ENCODE peak calls at places on chromosomes 3 and 15, in seven cellular contexts. I is tibial artery; Y is IMR-90; R is suprapubic skin; L is NT2/D1; S is CD8-positive, alpha-beta T cell; D is breast epithelium. H is an unnamed sample.

GRCh38 chr3:138479355-138479964 is 45.0 kb downstream of the ESYT3 start:
- DNase-seq in I (no peak), Y (peak; percentile 46), R (no peak), L (peak; percentile 56), S (no peak), D (no peak), H (no peak)

GRCh38 chr15:49693491-49693890 is 72.6 kb downstream of the DTWD1 start:
- DNase-seq in I (no peak), Y (peak; percentile 33), R (no peak), L (no peak), S (no peak), D (no peak), H (no peak)

GRCh38 chr3:133955892-133956291 is 60.2 kb upstream of the RAB6B start:
- DNase-seq in I (no peak), Y (no peak), R (no peak), L (no peak), S (no peak), D (no peak), H (no peak)

GRCh38 chr3:120646771-120647449 is 35.1 kb downstream of the HGD start:
- DNase-seq in I (no peak), Y (no peak), R (no peak), L (no peak), S (no peak), D (no peak), H (no peak)

GRCh38 chr15:66897971-66898370 is 167.4 kb upstream of the SMAD3 start:
- DNase-seq in I (no peak), Y (no peak), R (peak; percentile 28), L (no peak), S (no peak), D (no peak), H (no peak)

GRCh38 chr15:52421029-52421428 is 107.7 kb downstream of the MYO5A start:
- DNase-seq in I (no peak), Y (no peak), R (no peak), L (no peak), S (no peak), D (no peak), H (no peak)

GRCh38 chr15:99634576-99634975 is 68.8 kb downstream of the MEF2A start:
- DNase-seq in I (no peak), Y (no peak), R (no peak), L (no peak), S (no peak), D (no peak), H (no peak)

GRCh38 chr3:71425491-71426071 is 157.9 kb downstream of the FOXP1 start:
- DNase-seq in I (no peak), Y (peak; percentile 92), R (no peak), L (no peak), S (no peak), D (no peak), H (no peak)

GRCh38 chr3:69099576-69099975 is 14.8 kb downstream of the ARL6IP5 start:
- DNase-seq in I (no peak), Y (no peak), R (no peak), L (no peak), S (no peak), D (no peak), H (no peak)

GRCh38 chr3:120460862-120461261 is 10.1 kb upstream of the FSTL1 start:
- DNase-seq in I (no peak), Y (no peak), R (no peak), L (no peak), S (no peak), D (no peak), H (no peak)

GRCh38 chr3:138569090-138569489 is 25.0 kb downstream of the CEP70 start:
- DNase-seq in I (no peak), Y (peak; percentile 57), R (no peak), L (no peak), S (no peak), D (no peak), H (no peak)

GRCh38 chr3:143280984-143281383 is 161.4 kb downstream of the CHST2 start:
- DNase-seq in I (no peak), Y (no peak), R (no peak), L (no peak), S (no peak), D (no peak), H (no peak)

GRCh38 chr3:53255360-53255774 is 455 bp downstream of the TKT start:
- DNase-seq in I (no peak), Y (no peak), R (no peak), L (no peak), S (no peak), D (no peak), H (no peak)

GRCh38 chr3:53256704-53257055 is 858 bp upstream of the TKT start:
- DNase-seq in I (no peak), Y (no peak), R (no peak), L (no peak), S (no peak), D (no peak), H (no peak)

GRCh38 chr3:53254810-53255359 is 937 bp downstream of the TKT start:
- DNase-seq in I (peak; percentile 70), Y (peak; percentile 47), R (no peak), L (no peak), S (peak; percentile 18), D (peak; percentile 65), H (peak; percentile 13)

GRCh38 chr3:53257465-53257864 is 1.6 kb upstream of the TKT start:
- DNase-seq in I (no peak), Y (no peak), R (no peak), L (no peak), S (no peak), D (no peak), H (no peak)

DNA sequence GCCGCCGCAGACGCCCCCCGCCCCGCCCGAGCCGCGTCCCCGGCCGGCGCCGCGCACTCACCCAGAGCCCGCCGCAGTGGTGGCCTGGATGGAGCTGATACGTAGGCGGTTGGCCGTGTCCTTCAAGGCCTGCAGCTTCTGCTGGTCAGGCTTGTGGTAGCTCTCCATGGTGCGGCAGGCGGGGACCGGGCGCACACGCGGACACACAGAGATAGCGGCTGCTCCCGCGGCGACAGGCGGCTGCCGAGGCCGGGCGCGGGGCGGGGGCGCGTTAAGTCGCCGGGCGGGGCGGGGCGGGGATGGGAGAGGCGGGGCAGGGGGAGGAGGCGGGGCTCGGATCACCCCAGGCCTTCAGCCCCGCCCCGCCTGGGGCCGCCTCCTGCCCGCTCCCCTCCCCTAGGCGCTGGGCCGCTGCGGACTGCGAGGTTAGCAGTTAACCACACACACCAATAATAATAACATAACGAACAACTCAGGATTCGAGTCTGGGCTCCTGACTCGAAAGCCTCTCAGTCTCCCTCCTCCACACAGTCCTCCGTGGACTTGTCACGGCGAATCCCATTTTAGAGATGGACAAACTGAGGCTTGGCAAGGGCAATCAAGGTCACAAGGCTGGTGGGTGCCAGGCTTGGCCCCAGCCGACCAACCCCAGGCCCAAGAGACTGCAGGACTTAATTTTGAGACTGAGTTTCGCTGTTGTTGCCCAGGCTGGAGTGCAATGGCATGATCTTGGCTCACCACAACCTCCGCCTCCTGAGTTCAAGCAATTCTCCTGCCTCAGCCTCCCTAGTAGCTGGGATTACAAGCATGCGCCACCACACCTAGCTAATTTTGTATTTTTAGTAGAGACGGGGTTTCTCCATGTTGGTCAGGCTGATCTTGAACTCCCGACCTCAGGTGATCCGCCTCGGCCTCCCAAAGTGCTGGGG is at the start of gene TKT:
- DNase-seq in I (peak; percentile 85), Y (peak; percentile 87), R (peak; percentile 91), L (peak; percentile 78), S (peak; percentile 50), D (peak; percentile 71), H (peak; percentile 82)
- H3K9me3 ChIP-seq in I (no peaks in the 10 kb centered on the region), Y (no peaks in the 10 kb centered on the region), R (no peaks in the 10 kb centered on the region), L (no peaks in the 10 kb centered on the region), S (no peaks in the 10 kb centered on the region), D (no peaks in the 10 kb centered on the region), H (no peaks in the 10 kb centered on the region)

GRCh38 chr3:44721231-44722102 is 8.0 kb upstream of the ZNF501 start:
- DNase-seq in I (no peak), Y (peak; percentile 6), R (no peak), L (no peak), S (no peak), D (no peak), H (no peak)
- H3K9me3 ChIP-seq in I (peaks cover 93% of the 10 kb centered on the region), Y (peaks cover 79% of the 10 kb centered on the region), R (peaks cover 64% of the 10 kb centered on the region), L (peaks cover 97% of the 10 kb centered on the region), S (peaks cover 62% of the 10 kb centered on the region), D (peaks cover 99% of the 10 kb centered on the region), H (peaks cover 51% of the 10 kb centered on the region)

DNA sequence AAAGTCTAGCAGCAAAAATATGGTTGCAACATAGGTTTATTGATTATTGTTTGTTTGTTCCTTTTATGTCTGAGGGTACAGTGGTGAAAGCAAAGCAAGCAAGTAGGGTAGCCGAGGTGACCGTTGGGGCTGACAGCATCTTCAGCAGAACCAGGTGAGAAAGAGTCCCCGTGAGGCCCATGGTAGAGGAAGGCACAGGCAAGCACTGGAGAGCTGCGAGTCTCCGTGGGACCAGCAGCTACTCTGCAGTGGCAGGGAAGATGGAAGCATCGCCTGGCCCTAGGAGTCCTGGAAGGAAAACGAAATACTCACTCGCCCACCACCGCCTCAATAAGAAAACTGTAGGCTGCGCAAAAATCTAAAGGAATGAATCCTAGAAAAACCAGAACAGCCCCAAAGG is 25.3 kb upstream of the GABRA5 start:
- DNase-seq in I (no peak), Y (no peak), R (no peak), L (no peak), S (no peak), D (no peak), H (no peak)
- H3K9me3 ChIP-seq in I (peaks cover 7% of the 10 kb centered on the region), Y (peaks cover 5% of the 10 kb centered on the region), R (peaks cover 13% of the 10 kb centered on the region), L (peaks cover 23% of the 10 kb centered on the region), S (no peaks in the 10 kb centered on the region), D (peaks cover 7% of the 10 kb centered on the region), H (no peaks in the 10 kb centered on the region)

DNA sequence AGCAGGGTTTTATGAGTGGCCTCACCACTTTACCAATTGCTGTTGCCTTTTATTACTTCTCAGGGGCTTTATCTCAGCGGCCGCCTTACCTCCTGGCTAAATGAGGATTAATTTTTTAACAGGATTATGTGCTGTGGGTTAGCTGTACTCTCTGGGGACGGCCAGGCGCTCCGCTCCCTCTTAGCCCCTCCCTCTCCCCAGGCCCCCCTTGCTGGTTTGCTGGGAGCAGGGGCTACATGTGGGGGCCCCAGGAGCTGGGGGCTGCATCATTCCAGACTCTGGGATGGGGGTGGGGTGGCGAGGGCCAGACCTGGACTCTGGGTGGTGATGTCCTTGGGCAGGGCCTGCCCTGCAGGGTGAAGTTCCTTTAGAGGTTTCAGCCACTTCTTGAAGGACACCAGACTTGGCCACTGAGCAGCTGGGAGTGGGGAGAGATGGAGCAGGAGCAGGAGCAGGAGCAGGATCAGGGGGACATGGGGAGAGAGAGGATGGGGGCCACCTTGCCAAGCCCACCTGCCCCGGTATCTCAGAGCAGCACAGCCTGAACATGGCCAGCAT is 196.1 kb downstream of the GOLGA6L6 start:
- DNase-seq in I (no peak), Y (no peak), R (no peak), L (no peak), S (no peak), D (no peak), H (no peak)
- H3K9me3 ChIP-seq in I (peaks cover 32% of the 10 kb centered on the region), Y (peaks cover 80% of the 10 kb centered on the region), R (peaks cover 27% of the 10 kb centered on the region), L (peaks cover 27% of the 10 kb centered on the region), S (no peaks in the 10 kb centered on the region), D (peaks cover 36% of the 10 kb centered on the region), H (no peaks in the 10 kb centered on the region)

GRCh38 chr15:26651909-26652308 is 121.0 kb downstream of the GABRB3 start:
- DNase-seq in I (no peak), Y (no peak), R (no peak), L (peak; percentile 59), S (no peak), D (no peak), H (no peak)
- H3K9me3 ChIP-seq in I (no peaks in the 10 kb centered on the region), Y (peaks cover 26% of the 10 kb centered on the region), R (peaks cover 7% of the 10 kb centered on the region), L (peaks cover 14% of the 10 kb centered on the region), S (peaks cover 4% of the 10 kb centered on the region), D (peaks cover 45% of the 10 kb centered on the region), H (no peaks in the 10 kb centered on the region)

DNA sequence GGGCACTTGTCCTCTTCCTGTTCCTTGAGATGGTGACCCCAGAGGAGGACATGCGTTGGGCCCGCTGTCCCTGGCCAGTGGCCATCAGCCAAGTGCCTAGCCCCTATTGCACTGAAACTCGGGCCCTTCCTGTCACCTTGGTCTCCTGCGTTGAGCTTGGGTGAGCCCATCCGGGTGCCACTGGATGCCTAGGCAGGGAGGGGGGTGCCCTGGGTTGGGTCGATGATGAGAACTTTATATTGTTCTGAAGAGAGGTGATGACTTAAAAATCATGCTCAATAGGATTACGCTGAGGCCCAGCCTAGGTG is 221.8 kb downstream of the SNRPN start:
- DNase-seq in I (no peak), Y (no peak), R (peak; percentile 32), L (no peak), S (no peak), D (peak; percentile 37), H (peak; percentile 1)
- H3K9me3 ChIP-seq in I (peaks cover 87% of the 10 kb centered on the region), Y (peaks cover 74% of the 10 kb centered on the region), R (peaks cover 47% of the 10 kb centered on the region), L (peaks cover 31% of the 10 kb centered on the region), S (no peaks in the 10 kb centered on the region), D (peaks cover 91% of the 10 kb centered on the region), H (no peaks in the 10 kb centered on the region)